ENCODE peak calls at places on chromosomes 7 and 10, in ten cellular contexts. U is stimulated activated CD4-positive, alpha-beta T cell treated with anti-CD3 and anti-CD28 coated beads, TNF-alpha, amount 100 ng/mL, for 48 hours; J is lower leg skin; N is midbrain; Q is T-helper 9 cell; R is cardiac fibroblast; I is NCI-H1092; H is substantia nigra; X is hepatocyte; B is NCI-H1417. Y is an unnamed sample.

GRCh38 chr7:123673137-123673732 is 17.6 kb downstream of the LMOD2 start:
- DNase-seq in B (no peak), J (no peak), H (no peak), U (no peak), Q (no peak), N (no peak), R (no peak), X (no peak), I (no peak), Y (no peak)

GRCh38 chr10:526651-527312 is 162.7 kb downstream of the DIP2C start:
- DNase-seq in H (no peak), N (no peak), R (no peak), Q (no peak), U (no peak), J (no peak), I (no peak), X (no peak), B (no peak), Y (no peak)

GRCh38 chr10:44965651-44966097 is 6.1 kb downstream of the RASSF4 start:
- DNase-seq in N (no peak), X (no peak), H (no peak), Q (no peak), R (no peak), U (no peak), I (no peak), J (peak), B (peak), Y (no peak)

GRCh38 chr7:39527296-39527695 is 38.9 kb upstream of the YAE1 start:
- DNase-seq in H (no peak), R (peak), N (no peak), I (no peak), Q (no peak), B (no peak), J (no peak), X (no peak), U (no peak), Y (no peak)

GRCh38 chr7:22447759-22448158 is 52.2 kb downstream of the STEAP1B start:
- DNase-seq in R (no peak), J (no peak), I (peak), X (no peak), B (peak), N (no peak), U (no peak), Q (no peak), H (no peak), Y (no peak)

GRCh38 chr10:8049151-8049873 is 5.2 kb upstream of the GATA3 start:
- DNase-seq in B (no peak), Q (no peak), R (no peak), X (peak), H (no peak), U (no peak), I (no peak), J (peak), N (no peak), Y (no peak)

GRCh38 chr10:80207768-80208385 is 2.5 kb upstream of the ANXA11 start:
- DNase-seq in I (no peak), U (no peak), N (no peak), Q (no peak), B (no peak), X (no peak), H (no peak), R (no peak), J (no peak), Y (no peak)

GRCh38 chr10:89274928-89275327 is 23.4 kb upstream of the LIPA start:
- DNase-seq in R (peak), Q (no peak), J (no peak), H (no peak), X (no peak), I (no peak), N (no peak), B (no peak), U (no peak), Y (no peak)